ENCODE peak calls at places on chromosomes 3 and 15, in four cellular contexts. One of them, this sample, is unnamed.

GRCh38 chr15:92599394-92599970 is 56.1 kb downstream of the FAM174B start:
- DNase-seq in HFF-Myc: peak
- DNase-seq in activated CD4-positive, alpha-beta T cell treated with anti-CD3 and anti-CD28 coated beads, Interleukin-2, amount 10 ng/mL, durations not matched to agents 7 days and 5 days: no peak
- DNase-seq in GF-D8: no peak
- DNase-seq in this sample: no peak

GRCh38 chr3:49683162-49683561 is 6.1 kb downstream of the MST1 start:
- DNase-seq in GF-D8: no peak
- DNase-seq in HFF-Myc: no peak
- DNase-seq in activated CD4-positive, alpha-beta T cell treated with anti-CD3 and anti-CD28 coated beads, Interleukin-2, amount 10 ng/mL, durations not matched to agents 7 days and 5 days: no peak
- DNase-seq in this sample: no peak

GRCh38 chr15:63244399-63244798 is 33.0 kb upstream of the APH1B start:
- DNase-seq in GF-D8: no peak
- DNase-seq in HFF-Myc: no peak
- DNase-seq in activated CD4-positive, alpha-beta T cell treated with anti-CD3 and anti-CD28 coated beads, Interleukin-2, amount 10 ng/mL, durations not matched to agents 7 days and 5 days: no peak
- DNase-seq in this sample: no peak

GRCh38 chr15:101387591-101387990 is 92.5 kb upstream of the SNRPA1 start:
- DNase-seq in GF-D8: no peak
- DNase-seq in HFF-Myc: no peak
- DNase-seq in activated CD4-positive, alpha-beta T cell treated with anti-CD3 and anti-CD28 coated beads, Interleukin-2, amount 10 ng/mL, durations not matched to agents 7 days and 5 days: no peak
- DNase-seq in this sample: no peak

GRCh38 chr3:16249336-16249735 is 15.4 kb downstream of the DPH3 start:
- DNase-seq in HFF-Myc: no peak
- DNase-seq in GF-D8: no peak
- DNase-seq in activated CD4-positive, alpha-beta T cell treated with anti-CD3 and anti-CD28 coated beads, Interleukin-2, amount 10 ng/mL, durations not matched to agents 7 days and 5 days: peak
- DNase-seq in this sample: no peak

GRCh38 chr3:48155122-48155521 is 33.1 kb downstream of the CDC25A start:
- DNase-seq in HFF-Myc: peak
- DNase-seq in GF-D8: no peak
- DNase-seq in activated CD4-positive, alpha-beta T cell treated with anti-CD3 and anti-CD28 coated beads, Interleukin-2, amount 10 ng/mL, durations not matched to agents 7 days and 5 days: no peak
- DNase-seq in this sample: no peak

GRCh38 chr3:48407542-48408099 is 22.3 kb downstream of the PLXNB1 start:
- DNase-seq in GF-D8: no peak
- DNase-seq in activated CD4-positive, alpha-beta T cell treated with anti-CD3 and anti-CD28 coated beads, Interleukin-2, amount 10 ng/mL, durations not matched to agents 7 days and 5 days: no peak
- DNase-seq in HFF-Myc: no peak
- DNase-seq in this sample: no peak

GRCh38 chr3:131338948-131339640 is 42.5 kb upstream of the NUDT16 start:
- DNase-seq in HFF-Myc: no peak
- DNase-seq in activated CD4-positive, alpha-beta T cell treated with anti-CD3 and anti-CD28 coated beads, Interleukin-2, amount 10 ng/mL, durations not matched to agents 7 days and 5 days: no peak
- DNase-seq in GF-D8: no peak
- DNase-seq in this sample: no peak

GRCh38 chr15:35674873-35675781 is 129.2 kb upstream of the DPH6 start:
- DNase-seq in HFF-Myc: peak
- DNase-seq in GF-D8: no peak
- DNase-seq in activated CD4-positive, alpha-beta T cell treated with anti-CD3 and anti-CD28 coated beads, Interleukin-2, amount 10 ng/mL, durations not matched to agents 7 days and 5 days: no peak
- DNase-seq in this sample: no peak

GRCh38 chr3:34687671-34688070 is 889.2 kb downstream of the PDCD6IP start:
- DNase-seq in activated CD4-positive, alpha-beta T cell treated with anti-CD3 and anti-CD28 coated beads, Interleukin-2, amount 10 ng/mL, durations not matched to agents 7 days and 5 days: no peak
- DNase-seq in GF-D8: no peak
- DNase-seq in HFF-Myc: no peak
- DNase-seq in this sample: no peak

GRCh38 chr15:60993008-60993407 is 236.1 kb downstream of the RORA start:
- DNase-seq in activated CD4-positive, alpha-beta T cell treated with anti-CD3 and anti-CD28 coated beads, Interleukin-2, amount 10 ng/mL, durations not matched to agents 7 days and 5 days: no peak
- DNase-seq in HFF-Myc: peak
- DNase-seq in GF-D8: no peak
- DNase-seq in this sample: no peak

GRCh38 chr3:134600166-134600670 is 50.6 kb downstream of the KY start:
- DNase-seq in activated CD4-positive, alpha-beta T cell treated with anti-CD3 and anti-CD28 coated beads, Interleukin-2, amount 10 ng/mL, durations not matched to agents 7 days and 5 days: no peak
- DNase-seq in GF-D8: peak
- DNase-seq in HFF-Myc: no peak
- DNase-seq in this sample: no peak

GRCh38 chr3:81468385-81468784 is 293.1 kb downstream of the GBE1 start:
- DNase-seq in GF-D8: peak
- DNase-seq in activated CD4-positive, alpha-beta T cell treated with anti-CD3 and anti-CD28 coated beads, Interleukin-2, amount 10 ng/mL, durations not matched to agents 7 days and 5 days: no peak
- DNase-seq in HFF-Myc: no peak
- DNase-seq in this sample: no peak

GRCh38 chr3:66098436-66098835 is 59.7 kb upstream of the MAGI1 start:
- DNase-seq in GF-D8: no peak
- DNase-seq in activated CD4-positive, alpha-beta T cell treated with anti-CD3 and anti-CD28 coated beads, Interleukin-2, amount 10 ng/mL, durations not matched to agents 7 days and 5 days: no peak
- DNase-seq in HFF-Myc: no peak
- DNase-seq in this sample: no peak

GRCh38 chr3:97958396-97958795 is 13.8 kb downstream of the RIOX2 start:
- DNase-seq in activated CD4-positive, alpha-beta T cell treated with anti-CD3 and anti-CD28 coated beads, Interleukin-2, amount 10 ng/mL, durations not matched to agents 7 days and 5 days: no peak
- DNase-seq in GF-D8: no peak
- DNase-seq in HFF-Myc: no peak
- DNase-seq in this sample: no peak

GRCh38 chr3:93988283-93988682 is 8.3 kb downstream of the ARL13B start:
- DNase-seq in activated CD4-positive, alpha-beta T cell treated with anti-CD3 and anti-CD28 coated beads, Interleukin-2, amount 10 ng/mL, durations not matched to agents 7 days and 5 days: no peak
- DNase-seq in HFF-Myc: no peak
- DNase-seq in GF-D8: no peak
- DNase-seq in this sample: no peak

GRCh38 chr3:101635954-101636798 is 40.8 kb downstream of the ZBTB11 start:
- DNase-seq in activated CD4-positive, alpha-beta T cell treated with anti-CD3 and anti-CD28 coated beads, Interleukin-2, amount 10 ng/mL, durations not matched to agents 7 days and 5 days: peak
- DNase-seq in GF-D8: no peak
- DNase-seq in HFF-Myc: peak
- DNase-seq in this sample: no peak

GRCh38 chr3:25428003-25428861 is at the start of gene RARB:
- DNase-seq in activated CD4-positive, alpha-beta T cell treated with anti-CD3 and anti-CD28 coated beads, Interleukin-2, amount 10 ng/mL, durations not matched to agents 7 days and 5 days: no peak
- DNase-seq in GF-D8: no peak
- DNase-seq in HFF-Myc: peak
- DNase-seq in this sample: peak

GRCh38 chr3:133927543-133928066 is 31.9 kb upstream of the RAB6B start:
- DNase-seq in HFF-Myc: no peak
- DNase-seq in activated CD4-positive, alpha-beta T cell treated with anti-CD3 and anti-CD28 coated beads, Interleukin-2, amount 10 ng/mL, durations not matched to agents 7 days and 5 days: peak
- DNase-seq in GF-D8: no peak
- DNase-seq in this sample: no peak